ENCODE peak calls at places on chromosomes 2 and 18, in five cellular contexts. One of them, this sample, is unnamed.

GRCh38 chr2:227038550-227039189 is 125.3 kb downstream of the COL4A4 start:
- DNase-seq in spleen: no peak
- DNase-seq in lower lobe of right lung: no peak
- DNase-seq in colonic mucosa: no peak
- DNase-seq in body of pancreas: peak; percentile 25
- DNase-seq in this sample: no peak

GRCh38 chr2:233079953-233080835 is 20.1 kb downstream of the INPP5D start:
- DNase-seq in body of pancreas: no peak
- DNase-seq in lower lobe of right lung: no peak
- DNase-seq in spleen: peak; percentile 77
- DNase-seq in colonic mucosa: no peak
- DNase-seq in this sample: no peak

GRCh38 chr2:199798881-199799580 is 52.0 kb downstream of the FTCDNL1 start:
- DNase-seq in spleen: no peak
- DNase-seq in lower lobe of right lung: no peak
- DNase-seq in colonic mucosa: no peak
- DNase-seq in body of pancreas: peak; percentile 40
- DNase-seq in this sample: no peak

GRCh38 chr18:59142274-59142673 is 2.6 kb downstream of the SEC11C start:
- DNase-seq in spleen: no peak
- DNase-seq in colonic mucosa: no peak
- DNase-seq in body of pancreas: no peak
- DNase-seq in lower lobe of right lung: no peak
- DNase-seq in this sample: no peak

GRCh38 chr18:12540751-12541150 is 117.2 kb downstream of the SPIRE1 start:
- DNase-seq in spleen: no peak
- DNase-seq in lower lobe of right lung: no peak
- DNase-seq in colonic mucosa: no peak
- DNase-seq in body of pancreas: no peak
- DNase-seq in this sample: no peak

GRCh38 chr2:124815386-124815785 is 790.3 kb downstream of the CNTNAP5 start:
- DNase-seq in body of pancreas: no peak
- DNase-seq in colonic mucosa: no peak
- DNase-seq in lower lobe of right lung: peak; percentile 36
- DNase-seq in spleen: no peak
- DNase-seq in this sample: no peak

GRCh38 chr2:117169036-117169765 is 645.3 kb upstream of the DDX18 start:
- DNase-seq in spleen: no peak
- DNase-seq in lower lobe of right lung: no peak
- DNase-seq in body of pancreas: no peak
- DNase-seq in colonic mucosa: no peak
- DNase-seq in this sample: no peak

GRCh38 chr18:63553117-63553516 is 10.9 kb downstream of the SERPINB12 start:
- DNase-seq in body of pancreas: peak; percentile 32
- DNase-seq in spleen: no peak
- DNase-seq in lower lobe of right lung: no peak
- DNase-seq in colonic mucosa: no peak
- DNase-seq in this sample: no peak

GRCh38 chr2:111671426-111672150 is 212.4 kb downstream of the ANAPC1 start:
- DNase-seq in lower lobe of right lung: peak; percentile 77
- DNase-seq in spleen: no peak
- DNase-seq in body of pancreas: peak; percentile 61
- DNase-seq in colonic mucosa: peak; percentile 42
- DNase-seq in this sample: peak; percentile 90

GRCh38 chr2:240983361-240983995 is 14.9 kb upstream of the SNED1 start:
- DNase-seq in body of pancreas: peak; percentile 38
- DNase-seq in colonic mucosa: no peak
- DNase-seq in lower lobe of right lung: peak; percentile 65
- DNase-seq in spleen: peak; percentile 81
- DNase-seq in this sample: peak; percentile 62

GRCh38 chr2:136072616-136073015 is 45.3 kb downstream of the CXCR4 start:
- DNase-seq in body of pancreas: no peak
- DNase-seq in spleen: no peak
- DNase-seq in lower lobe of right lung: no peak
- DNase-seq in colonic mucosa: no peak
- DNase-seq in this sample: no peak

GRCh38 chr18:78082776-78083175 is 833.1 kb downstream of the GALR1 start:
- DNase-seq in colonic mucosa: no peak
- DNase-seq in lower lobe of right lung: no peak
- DNase-seq in spleen: no peak
- DNase-seq in body of pancreas: no peak
- DNase-seq in this sample: no peak

GRCh38 chr18:25230658-25231326 is 121.2 kb downstream of the ZNF521 start:
- DNase-seq in spleen: peak; percentile 78
- DNase-seq in lower lobe of right lung: peak; percentile 47
- DNase-seq in colonic mucosa: peak; percentile 46
- DNase-seq in body of pancreas: peak; percentile 62
- DNase-seq in this sample: no peak

GRCh38 chr18:38421016-38421415 is 855.4 kb upstream of the CELF4 start:
- DNase-seq in spleen: no peak
- DNase-seq in colonic mucosa: no peak
- DNase-seq in lower lobe of right lung: no peak
- DNase-seq in body of pancreas: no peak
- DNase-seq in this sample: no peak

GRCh38 chr2:2901384-2902345 is 476.0 kb downstream of the EIPR1 start:
- DNase-seq in spleen: no peak
- DNase-seq in lower lobe of right lung: no peak
- DNase-seq in colonic mucosa: no peak
- DNase-seq in body of pancreas: no peak
- DNase-seq in this sample: no peak

GRCh38 chr2:10126627-10127026 is 4.1 kb downstream of the RRM2 start:
- DNase-seq in body of pancreas: peak; percentile 64
- DNase-seq in colonic mucosa: no peak
- DNase-seq in spleen: peak; percentile 33
- DNase-seq in lower lobe of right lung: no peak
- DNase-seq in this sample: no peak

GRCh38 chr18:2908946-2909335 is 62.1 kb downstream of the EMILIN2 start:
- DNase-seq in lower lobe of right lung: no peak
- DNase-seq in body of pancreas: no peak
- DNase-seq in colonic mucosa: no peak
- DNase-seq in spleen: no peak
- DNase-seq in this sample: no peak

GRCh38 chr2:186917866-186918265 is 68.9 kb upstream of the ZSWIM2 start:
- DNase-seq in lower lobe of right lung: no peak
- DNase-seq in spleen: no peak
- DNase-seq in colonic mucosa: no peak
- DNase-seq in body of pancreas: no peak
- DNase-seq in this sample: no peak

GRCh38 chr18:59904051-59904601 is 4.3 kb downstream of the PMAIP1 start:
- DNase-seq in lower lobe of right lung: no peak
- DNase-seq in spleen: no peak
- DNase-seq in colonic mucosa: no peak
- DNase-seq in body of pancreas: no peak
- DNase-seq in this sample: no peak

GRCh38 chr18:49362431-49362830 is 98.0 kb downstream of the DYM start:
- DNase-seq in spleen: no peak
- DNase-seq in colonic mucosa: no peak
- DNase-seq in body of pancreas: no peak
- DNase-seq in lower lobe of right lung: no peak
- DNase-seq in this sample: no peak

GRCh38 chr18:10661333-10661732 is 135.5 kb downstream of the NAPG start:
- DNase-seq in colonic mucosa: no peak
- DNase-seq in lower lobe of right lung: no peak
- DNase-seq in body of pancreas: peak; percentile 32
- DNase-seq in spleen: no peak
- DNase-seq in this sample: no peak

GRCh38 chr2:230912046-230912445 is 13.0 kb downstream of the GPR55 start:
- DNase-seq in body of pancreas: no peak
- DNase-seq in lower lobe of right lung: no peak
- DNase-seq in colonic mucosa: no peak
- DNase-seq in spleen: peak; percentile 14
- DNase-seq in this sample: peak; percentile 10

GRCh38 chr18:26532367-26533340 is 15.7 kb downstream of the KCTD1 start:
- DNase-seq in spleen: no peak
- DNase-seq in body of pancreas: no peak
- DNase-seq in lower lobe of right lung: no peak
- DNase-seq in colonic mucosa: no peak
- DNase-seq in this sample: no peak

GRCh38 chr18:13313006-13313661 is 94.6 kb downstream of the LDLRAD4 start:
- DNase-seq in body of pancreas: no peak
- DNase-seq in colonic mucosa: no peak
- DNase-seq in lower lobe of right lung: no peak
- DNase-seq in spleen: no peak
- DNase-seq in this sample: peak; percentile 71

GRCh38 chr2:9800975-9801723 is 42.1 kb upstream of the TAF1B start:
- DNase-seq in lower lobe of right lung: peak; percentile 88
- DNase-seq in body of pancreas: peak; percentile 41
- DNase-seq in spleen: peak; percentile 77
- DNase-seq in colonic mucosa: no peak
- DNase-seq in this sample: no peak

GRCh38 chr18:43934322-43935050 is 657.2 kb upstream of the SYT4 start:
- DNase-seq in spleen: no peak
- DNase-seq in lower lobe of right lung: no peak
- DNase-seq in colonic mucosa: no peak
- DNase-seq in body of pancreas: no peak
- DNase-seq in this sample: no peak

DNA sequence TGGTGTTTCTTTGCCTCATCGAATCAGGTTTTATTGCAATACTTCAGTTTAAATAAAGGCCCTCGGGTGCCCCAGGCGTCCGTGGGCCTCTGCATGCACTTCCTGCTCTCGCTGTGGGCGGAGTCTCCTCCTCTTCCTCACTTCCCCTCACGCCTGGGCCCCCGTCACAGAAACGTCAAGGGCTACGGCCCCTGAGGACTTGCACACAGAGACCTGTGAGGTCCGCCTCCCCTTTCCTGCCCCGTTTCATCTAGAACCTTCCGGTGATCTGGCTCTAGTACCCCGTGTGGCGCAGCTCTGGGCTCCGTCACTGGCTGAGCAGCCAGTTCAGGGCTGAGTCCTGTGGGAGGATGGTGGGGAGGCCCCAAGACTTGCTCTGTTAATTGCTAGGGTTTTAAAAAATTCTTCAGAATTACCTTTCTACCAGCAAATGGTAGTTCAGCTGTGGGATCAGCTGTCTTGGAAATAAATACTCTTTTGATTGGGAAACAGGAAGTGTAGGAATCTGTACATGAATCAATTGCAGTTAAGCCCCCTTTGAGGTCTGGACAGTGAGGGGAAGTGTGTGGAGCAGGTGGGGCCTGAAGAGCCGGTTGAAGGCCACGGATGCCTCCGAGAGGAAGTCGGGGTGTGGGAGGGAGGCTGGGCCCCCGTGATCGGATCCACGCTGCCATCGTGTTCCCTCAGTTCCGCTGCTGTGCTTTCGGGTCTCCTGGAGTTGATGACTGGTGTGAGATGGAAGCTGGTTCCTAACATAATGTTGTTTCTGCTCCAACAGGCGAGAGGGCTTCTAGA is 10.2 kb downstream of the NFATC1 start:
- DNase-seq in lower lobe of right lung: peak; percentile 84
- DNase-seq in body of pancreas: peak; percentile 71
- DNase-seq in spleen: peak; percentile 97
- DNase-seq in colonic mucosa: peak; percentile 64
- DNase-seq in this sample: peak; percentile 79
- H3K27ac ChIP-seq in lower lobe of right lung: peak overlapping the region; percentile 77
- H3K27ac ChIP-seq in body of pancreas: peak overlapping the region; percentile 47
- H3K27ac ChIP-seq in spleen: peak overlapping the region; percentile 94
- H3K27ac ChIP-seq in colonic mucosa: peak overlapping the region; percentile 55
- H3K27ac ChIP-seq in this sample: peak overlapping the region; percentile 84

DNA sequence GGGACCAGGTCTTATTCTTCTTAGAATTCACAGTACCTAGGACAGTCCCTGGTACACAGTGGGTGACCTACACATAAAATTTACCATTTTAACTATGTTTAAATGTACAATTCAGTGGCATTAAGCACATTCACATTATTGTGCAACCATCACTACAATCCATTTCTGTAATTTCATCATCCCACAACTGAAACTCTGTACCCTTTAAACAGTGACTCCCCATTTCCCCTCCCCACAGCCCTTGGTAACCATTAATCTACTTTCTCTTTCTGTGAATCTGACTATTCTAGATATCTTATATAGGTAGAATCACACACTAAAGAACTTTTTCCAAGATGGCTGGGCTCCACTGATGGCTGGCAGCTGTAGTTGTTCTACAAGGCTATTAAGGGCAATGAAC is 41.6 kb downstream of the GFPT1 start:
- DNase-seq in lower lobe of right lung: no peak
- DNase-seq in body of pancreas: no peak
- DNase-seq in colonic mucosa: no peak
- DNase-seq in spleen: no peak
- DNase-seq in this sample: no peak
- H3K36me3 ChIP-seq in lower lobe of right lung: peaks cover 100% of the 10 kb centered on the region
- H3K36me3 ChIP-seq in body of pancreas: peaks cover 16% of the 10 kb centered on the region
- H3K36me3 ChIP-seq in colonic mucosa: peaks cover 40% of the 10 kb centered on the region
- H3K36me3 ChIP-seq in spleen: peaks cover 100% of the 10 kb centered on the region
- H3K36me3 ChIP-seq in this sample: peaks cover 28% of the 10 kb centered on the region

DNA sequence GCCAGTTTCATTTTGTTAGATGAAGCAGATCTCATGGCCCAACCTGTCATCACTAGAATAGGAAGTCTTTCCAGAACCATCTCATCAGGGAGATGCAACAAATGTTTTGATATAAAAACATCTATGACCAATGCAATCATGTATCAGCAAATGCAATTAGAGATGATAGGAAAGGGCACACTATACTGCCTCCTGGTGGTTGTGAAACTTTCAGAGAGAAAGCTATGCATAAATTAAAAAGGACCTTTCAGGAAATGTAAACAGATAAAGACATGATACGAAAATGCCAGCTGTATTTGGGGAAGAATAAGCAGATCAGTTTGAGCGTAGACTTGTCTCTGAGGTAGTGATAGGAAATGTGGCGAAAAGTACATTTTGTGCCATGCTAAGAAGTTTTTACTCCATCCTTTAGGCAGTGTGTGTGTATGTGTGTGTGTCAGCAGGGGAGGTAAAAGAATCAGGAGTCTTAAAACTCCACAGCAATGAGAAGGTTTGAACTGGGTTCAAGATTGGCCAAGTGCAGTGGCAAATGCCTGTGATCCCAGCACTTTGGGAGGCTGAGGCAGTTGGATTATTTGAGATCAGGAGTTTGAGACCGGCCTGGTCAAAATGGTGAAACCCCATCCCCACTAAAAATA is 479.3 kb downstream of the CPS1 start:
- DNase-seq in lower lobe of right lung: no peak
- DNase-seq in spleen: no peak
- DNase-seq in body of pancreas: peak; percentile 42
- DNase-seq in colonic mucosa: peak; percentile 17
- DNase-seq in this sample: no peak
- TF ChIP-seq CTCF in lower lobe of right lung: peak; percentile 42
- TF ChIP-seq CTCF in spleen: peak; percentile 18
- TF ChIP-seq CTCF in body of pancreas: peak; percentile 76
- TF ChIP-seq CTCF in colonic mucosa: peak; percentile 32
- TF ChIP-seq CTCF in this sample: peak; percentile 54

GRCh38 chr2:105445498-105445897 is 46.6 kb upstream of the FHL2 start:
- DNase-seq in spleen: no peak
- DNase-seq in lower lobe of right lung: no peak
- DNase-seq in colonic mucosa: no peak
- DNase-seq in body of pancreas: no peak
- DNase-seq in this sample: no peak

GRCh38 chr2:105447476-105447875 is 48.6 kb upstream of the FHL2 start:
- DNase-seq in body of pancreas: no peak
- DNase-seq in spleen: no peak
- DNase-seq in lower lobe of right lung: no peak
- DNase-seq in colonic mucosa: no peak
- DNase-seq in this sample: no peak

GRCh38 chr2:105442056-105442455 is 43.2 kb upstream of the FHL2 start:
- DNase-seq in spleen: no peak
- DNase-seq in body of pancreas: no peak
- DNase-seq in colonic mucosa: no peak
- DNase-seq in lower lobe of right lung: no peak
- DNase-seq in this sample: no peak

GRCh38 chr2:105442721-105443120 is 43.9 kb upstream of the FHL2 start:
- DNase-seq in body of pancreas: no peak
- DNase-seq in spleen: no peak
- DNase-seq in lower lobe of right lung: no peak
- DNase-seq in colonic mucosa: no peak
- DNase-seq in this sample: no peak

GRCh38 chr2:105443610-105444598 is 45.1 kb upstream of the FHL2 start:
- DNase-seq in lower lobe of right lung: no peak
- DNase-seq in body of pancreas: no peak
- DNase-seq in colonic mucosa: no peak
- DNase-seq in spleen: no peak
- DNase-seq in this sample: no peak
- H3K27ac ChIP-seq in lower lobe of right lung: no peak overlapping the region
- H3K27ac ChIP-seq in body of pancreas: no peak overlapping the region
- H3K27ac ChIP-seq in colonic mucosa: peak overlapping the region; percentile 15
- H3K27ac ChIP-seq in spleen: no peak overlapping the region
- H3K27ac ChIP-seq in this sample: no peak overlapping the region

This sample was measured in right lobe of liver.